ENCODE peak calls at places on chromosomes 6 and 20, in six cellular contexts. E is stimulated activated CD4-positive, alpha-beta T cell treated with anti-CD3 and anti-CD28 coated beads, Interleukin-15, amount 100 ng/mL, for 1 hour; U is NCI-H1105; Z is cardiac fibroblast; J is GM20000; X is fibroblast of lung. P is an unnamed sample.
A peak's percentile ranks its signal among the peaks of the same experiment; 100 is the strongest.

GRCh38 chr6:35318200-35318844 is 20.7 kb downstream of the DEF6 start:
- DNase-seq in X (peak; percentile 71), U (peak; percentile 92), J (no peak), E (no peak), Z (peak; percentile 74), P (peak; percentile 58)

GRCh38 chr6:19472168-19472567 is 365.0 kb upstream of the ID4 start:
- DNase-seq in X (peak; percentile 89), E (no peak), J (no peak), U (no peak), Z (peak; percentile 88), P (no peak)

GRCh38 chr6:148349466-148349865 is 6.8 kb downstream of the SASH1 start:
- DNase-seq in U (no peak), J (no peak), X (no peak), E (no peak), Z (no peak), P (no peak)

GRCh38 chr20:31573555-31574295 is 31.4 kb upstream of the ID1 start:
- DNase-seq in J (no peak), U (peak; percentile 82), Z (no peak), E (no peak), X (no peak), P (peak; percentile 53)

GRCh38 chr6:105321207-105321606 is 81.7 kb downstream of the PREP start:
- DNase-seq in J (no peak), U (peak; percentile 41), X (no peak), E (no peak), Z (no peak), P (no peak)

GRCh38 chr20:3134151-3134550 is 25.5 kb downstream of the FASTKD5 start:
- DNase-seq in J (no peak), Z (no peak), E (no peak), U (no peak), X (peak; percentile 9), P (no peak)

GRCh38 chr20:33944914-33945313 is 48.8 kb upstream of the RALY start:
- DNase-seq in E (no peak), J (no peak), Z (no peak), U (no peak), X (no peak), P (no peak)

GRCh38 chr6:96611342-96611964 is 48.5 kb downstream of the FHL5 start:
- DNase-seq in E (no peak), U (no peak), X (no peak), Z (no peak), J (peak; percentile 29), P (no peak)

GRCh38 chr20:32350421-32350820 is 7.7 kb upstream of the ASXL1 start:
- DNase-seq in U (no peak), J (no peak), X (no peak), E (no peak), Z (no peak), P (no peak)

GRCh38 chr6:76881414-76881813 is 581.9 kb downstream of the HTR1B start:
- DNase-seq in U (no peak), Z (peak; percentile 66), J (no peak), X (no peak), E (no peak), P (no peak)

GRCh38 chr6:144286503-144287393 is 1.6 kb downstream of the UTRN start:
- DNase-seq in Z (peak; percentile 92), X (peak; percentile 84), E (no peak), J (peak; percentile 17), U (peak; percentile 18), P (no peak)

GRCh38 chr20:24978493-24978892 is 14.1 kb downstream of the APMAP start:
- DNase-seq in Z (no peak), X (no peak), E (no peak), U (no peak), J (no peak), P (no peak)

GRCh38 chr6:5521322-5521721 is 260.0 kb downstream of the FARS2 start:
- DNase-seq in J (no peak), E (no peak), U (no peak), X (no peak), Z (no peak), P (no peak)

GRCh38 chr6:108157972-108158441 is 7.8 kb upstream of the NR2E1 start:
- DNase-seq in U (no peak), Z (no peak), E (no peak), J (peak; percentile 48), X (no peak), P (no peak)

GRCh38 chr6:84809504-84809903 is 45.1 kb upstream of the TBX18 start:
- DNase-seq in Z (no peak), E (no peak), X (no peak), U (no peak), J (no peak), P (no peak)

GRCh38 chr6:150212745-150213144 is 69.9 kb downstream of the PPP1R14C start:
- DNase-seq in U (no peak), Z (peak; percentile 1), X (no peak), J (no peak), E (no peak), P (no peak)

GRCh38 chr6:116531675-116532570 is 13.6 kb downstream of the TRAPPC3L start:
- DNase-seq in Z (peak; percentile 88), E (peak; percentile 8), J (peak; percentile 55), U (peak; percentile 40), X (peak; percentile 86), P (no peak)

GRCh38 chr6:57173886-57174510 is 1.9 kb downstream of the BAG2 start:
- DNase-seq in U (no peak), J (no peak), E (no peak), Z (peak; percentile 78), X (peak; percentile 86), P (no peak)

GRCh38 chr20:9993133-9993532 is 41.7 kb upstream of the ANKEF1 start:
- DNase-seq in X (no peak), Z (no peak), U (no peak), J (no peak), E (no peak), P (no peak)

GRCh38 chr6:101439790-101440189 is 46.3 kb downstream of the GRIK2 start:
- DNase-seq in Z (peak; percentile 3), E (no peak), U (no peak), X (no peak), J (no peak), P (no peak)

GRCh38 chr20:11445161-11445560 is 472.5 kb upstream of the BTBD3 start:
- DNase-seq in E (no peak), Z (no peak), J (no peak), X (no peak), U (no peak), P (no peak)

GRCh38 chr20:60054716-60055371 is 96.6 kb downstream of the CDH26 start:
- DNase-seq in E (no peak), U (no peak), J (no peak), Z (no peak), X (no peak), P (no peak)

GRCh38 chr6:150738092-150738625 is 127.3 kb upstream of the MTHFD1L start:
- DNase-seq in J (no peak), Z (no peak), U (no peak), E (no peak), X (peak; percentile 5), P (no peak)

GRCh38 chr6:27178001-27178730 is 69.3 kb upstream of the PRSS16 start:
- DNase-seq in E (no peak), Z (peak; percentile 94), U (peak; percentile 39), J (peak; percentile 18), X (peak; percentile 95), P (no peak)

GRCh38 chr6:45541934-45542333 is 164.2 kb upstream of the SUPT3H start:
- DNase-seq in J (no peak), E (no peak), Z (no peak), U (no peak), X (no peak), P (no peak)

GRCh38 chr20:10922941-10923340 is 249.1 kb upstream of the JAG1 start:
- DNase-seq in X (peak; percentile 96), Z (peak; percentile 89), J (no peak), E (no peak), U (no peak), P (no peak)

GRCh38 chr20:17655865-17656489 is 26.1 kb downstream of the RRBP1 start:
- DNase-seq in U (no peak), J (no peak), Z (peak; percentile 76), E (no peak), X (no peak), P (no peak)

GRCh38 chr6:165091121-165091785 is 218.2 kb downstream of the C6orf118 start:
- DNase-seq in Z (no peak), X (no peak), J (no peak), U (no peak), E (no peak), P (no peak)

GRCh38 chr20:61806314-61806713 is 259.4 kb downstream of the TAF4 start:
- DNase-seq in X (no peak), J (no peak), U (no peak), E (no peak), Z (no peak), P (no peak)

GRCh38 chr6:53178837-53179432 is 30.3 kb upstream of the GCM1 start:
- DNase-seq in U (no peak), E (no peak), Z (no peak), J (no peak), X (no peak), P (no peak)

GRCh38 chr6:136547336-136547735 is 2.9 kb downstream of the MAP7 start:
- DNase-seq in X (peak; percentile 55), U (no peak), Z (peak; percentile 55), E (no peak), J (no peak), P (no peak)

GRCh38 chr6:34671801-34672656 is 24.5 kb downstream of the ILRUN start:
- DNase-seq in X (peak; percentile 64), E (peak; percentile 60), J (peak; percentile 80), Z (peak; percentile 85), U (no peak), P (no peak)

GRCh38 chr6:31713991-31714684 is 1.0 kb upstream of the LY6G6D start:
- DNase-seq in E (no peak), J (no peak), U (no peak), Z (no peak), X (no peak), P (no peak)

GRCh38 chr20:37879003-37879599 is 23.8 kb upstream of the VSTM2L start:
- DNase-seq in Z (no peak), J (no peak), X (no peak), U (no peak), E (no peak), P (no peak)

GRCh38 chr6:44310241-44310640 is 2.9 kb downstream of the AARS2 start:
- DNase-seq in U (no peak), J (no peak), Z (no peak), E (no peak), X (no peak), P (no peak)

GRCh38 chr6:14521141-14521540 is 403.6 kb downstream of the CD83 start:
- DNase-seq in U (no peak), J (no peak), E (no peak), X (no peak), Z (no peak), P (no peak)

GRCh38 chr6:52632011-52632410 is 38.9 kb upstream of the TMEM14A start:
- DNase-seq in J (no peak), X (no peak), U (no peak), E (no peak), Z (no peak), P (no peak)

GRCh38 chr20:51500311-51500710 is 42.2 kb downstream of the NFATC2 start:
- DNase-seq in J (peak; percentile 89), U (no peak), X (no peak), Z (no peak), E (no peak), P (no peak)

P was measured in NCI-H2107.